ENCODE peak calls at places on chromosome 20, in four cellular contexts. E is iris pigment epithelial cell, T is left kidney, S is hippocampal formation. F is an unnamed sample.

GRCh38 chr20:19397676-19398075 is 185.2 kb downstream of the SLC24A3 start:
- DNase-seq in E (no peak), T (no peak), S (no peak), F (no peak)

GRCh38 chr20:15638781-15639180 is 934.5 kb downstream of the KIF16B start:
- DNase-seq in E (no peak), T (no peak), S (no peak), F (no peak)

GRCh38 chr20:7924692-7925091 is 15.6 kb downstream of the HAO1 start:
- DNase-seq in E (peak; percentile 92), T (no peak), S (no peak), F (no peak)

GRCh38 chr20:18857640-18858039 is 44.1 kb downstream of the SCP2D1 start:
- DNase-seq in E (no peak), T (no peak), S (no peak), F (no peak)

GRCh38 chr20:62258499-62259293 is 20.4 kb downstream of the OSBPL2 start:
- DNase-seq in E (peak; percentile 90), T (no peak), S (no peak), F (no peak)

GRCh38 chr20:61861054-61861841 is 204.4 kb downstream of the TAF4 start:
- DNase-seq in E (no peak), T (no peak), S (no peak), F (no peak)

GRCh38 chr20:4158466-4159050 is 143.2 kb upstream of the RNF24 start:
- DNase-seq in E (no peak), T (no peak), S (no peak), F (no peak)

GRCh38 chr20:34703573-34704176 is 469 bp upstream of the TP53INP2 start:
- DNase-seq in E (peak; percentile 57), T (peak; percentile 75), S (no peak), F (no peak)

GRCh38 chr20:62969939-62970306 is 17.4 kb downstream of the SLC17A9 start:
- DNase-seq in E (no peak), T (no peak), S (no peak), F (no peak)

GRCh38 chr20:44409132-44409600 is 53.7 kb downstream of the HNF4A start:
- DNase-seq in E (peak; percentile 60), T (no peak), S (no peak), F (no peak)

GRCh38 chr20:61369731-61370520 is 117.9 kb downstream of the CDH4 start:
- DNase-seq in E (no peak), T (peak; percentile 39), S (no peak), F (no peak)

GRCh38 chr20:43541214-43541613 is 17.6 kb upstream of the SGK2 start:
- DNase-seq in E (peak; percentile 60), T (no peak), S (no peak), F (no peak)

GRCh38 chr20:11080776-11081406 is 407.1 kb upstream of the JAG1 start:
- DNase-seq in E (no peak), T (peak; percentile 12), S (no peak), F (no peak)

GRCh38 chr20:20452254-20452676 is 84.4 kb downstream of the INSM1 start:
- DNase-seq in E (peak; percentile 63), T (peak; percentile 85), S (peak; percentile 93), F (peak; percentile 55)

GRCh38 chr20:59948828-59949720 is 8.9 kb downstream of the FAM217B start:
- DNase-seq in E (peak; percentile 60), T (peak; percentile 84), S (no peak), F (no peak)

GRCh38 chr20:32415494-32415893 is 57.4 kb downstream of the ASXL1 start:
- DNase-seq in E (no peak), T (no peak), S (no peak), F (no peak)

GRCh38 chr20:52054123-52054522 is 137.5 kb downstream of the ZFP64 start:
- DNase-seq in E (no peak), T (no peak), S (no peak), F (no peak)

GRCh38 chr20:13262701-13263335 is 41.7 kb downstream of the ISM1 start:
- DNase-seq in E (no peak), T (peak; percentile 20), S (no peak), F (no peak)

GRCh38 chr20:49169547-49169946 is 18.6 kb downstream of the STAU1 start:
- DNase-seq in E (no peak), T (no peak), S (no peak), F (no peak)

GRCh38 chr20:48750376-48750775 is 77.4 kb downstream of the PREX1 start:
- DNase-seq in E (no peak), T (no peak), S (no peak), F (no peak)

GRCh38 chr20:50726955-50727791 is 4.2 kb upstream of the PARD6B start:
- DNase-seq in E (no peak), T (no peak), S (no peak), F (no peak)

GRCh38 chr20:48202334-48202733 is 417.1 kb upstream of the SULF2 start:
- DNase-seq in E (no peak), T (no peak), S (no peak), F (no peak)

F was measured in frontal cortex.